ENCODE peak calls at places on chromosomes 5 and 9, in four cellular contexts. W is T47D, G is neural progenitor cell, Q is head of caudate nucleus. P is an unnamed sample.

GRCh38 chr5:40291338-40291737 is 388.4 kb upstream of the PTGER4 start:
- DNase-seq in W (no peak), G (no peak), Q (no peak), P (no peak)

GRCh38 chr5:55597014-55597981 is 62.5 kb upstream of the PLPP1 start:
- DNase-seq in G (no peak), W (no peak), Q (no peak), P (no peak)

GRCh38 chr9:126474786-126475485 is 138.8 kb upstream of the LMX1B start:
- DNase-seq in G (no peak), Q (peak; percentile 59), W (no peak), P (no peak)

GRCh38 chr9:69379250-69379982 is 54.4 kb downstream of the ENTREP1 start:
- DNase-seq in W (no peak), G (no peak), Q (no peak), P (no peak)

GRCh38 chr5:109316631-109317030 is 93.1 kb downstream of the PJA2 start:
- DNase-seq in Q (no peak), G (no peak), W (no peak), P (no peak)

GRCh38 chr9:90198956-90199355 is 443.7 kb downstream of the DIRAS2 start:
- DNase-seq in Q (no peak), G (no peak), W (no peak), P (peak; percentile 8)

GRCh38 chr9:129177443-129177790 is 644 bp downstream of the IER5L start:
- DNase-seq in G (no peak), Q (no peak), W (peak; percentile 66), P (no peak)

GRCh38 chr9:131545003-131545785 is at the start of gene PRRT1B:
- DNase-seq in Q (no peak), W (peak; percentile 95), G (no peak), P (no peak)

GRCh38 chr9:129486496-129487306 is 134.2 kb downstream of the C9orf50 start:
- DNase-seq in Q (peak; percentile 46), W (peak; percentile 79), G (peak; percentile 29), P (no peak)

GRCh38 chr5:10566556-10567068 is 2.7 kb downstream of the ANKRD33B start:
- DNase-seq in W (no peak), Q (no peak), G (no peak), P (no peak)

GRCh38 chr5:154811653-154812465 is 38.5 kb downstream of the FAXDC2 start:
- DNase-seq in Q (peak; percentile 61), G (peak; percentile 52), W (peak; percentile 54), P (peak; percentile 71)

GRCh38 chr9:135526730-135527571 is 5.7 kb downstream of the LCN1 start:
- DNase-seq in Q (peak; percentile 9), G (peak; percentile 31), W (no peak), P (peak; percentile 22)

GRCh38 chr5:134578578-134579283 is 53.3 kb downstream of the JADE2 start:
- DNase-seq in Q (no peak), W (no peak), G (no peak), P (no peak)

GRCh38 chr5:132321109-132321721 is 27.0 kb downstream of the SLC22A4 start:
- DNase-seq in G (no peak), W (no peak), Q (no peak), P (no peak)

GRCh38 chr9:93501406-93501805 is 48.0 kb upstream of the FAM120AOS start:
- DNase-seq in Q (no peak), W (no peak), G (no peak), P (no peak)

GRCh38 chr5:143412656-143413342 is 9.3 kb upstream of the NR3C1 start:
- DNase-seq in G (no peak), W (no peak), Q (no peak), P (no peak)

GRCh38 chr5:6745706-6746217 is 32.5 kb downstream of the TENT4A start:
- DNase-seq in Q (peak; percentile 3), W (peak; percentile 53), G (peak; percentile 43), P (peak; percentile 66)

GRCh38 chr9:85741112-85741874 is 461 bp downstream of the AGTPBP1 start:
- DNase-seq in Q (peak; percentile 45), W (peak; percentile 6), G (peak; percentile 84), P (no peak)

GRCh38 chr5:15008476-15008875 is 136.9 kb upstream of the ANKH start:
- DNase-seq in W (no peak), G (no peak), Q (peak; percentile 32), P (peak; percentile 44)

GRCh38 chr5:145470382-145470979 is 364.7 kb downstream of the PRELID2 start:
- DNase-seq in Q (no peak), W (no peak), G (no peak), P (no peak)

GRCh38 chr9:114624656-114625055 is 13.6 kb downstream of the TMEM268 start:
- DNase-seq in G (no peak), Q (no peak), W (no peak), P (no peak)

GRCh38 chr5:124480022-124480421 is 266.4 kb downstream of the ZNF608 start:
- DNase-seq in G (no peak), Q (no peak), W (no peak), P (no peak)

GRCh38 chr5:885529-885928 is 7.1 kb downstream of the BRD9 start:
- DNase-seq in Q (peak; percentile 56), G (no peak), W (no peak), P (no peak)

GRCh38 chr9:131485728-131486381 is 16.9 kb upstream of the POMT1 start:
- DNase-seq in Q (no peak), W (no peak), G (no peak), P (no peak)

GRCh38 chr5:75667586-75667985 is 49.7 kb downstream of the POC5 start:
- DNase-seq in W (no peak), G (no peak), Q (no peak), P (peak; percentile 12)

GRCh38 chr5:2991884-2992283 is 240.4 kb upstream of the IRX2 start:
- DNase-seq in W (no peak), G (no peak), Q (no peak), P (no peak)